ENCODE peak calls at places on chromosomes 11 and 22, in nine cellular contexts. B is stimulated activated CD4-positive, alpha-beta T cell treated with anti-CD3 and anti-CD28 coated beads, Interleukin-2, amount 100 ng/mL, for 48 hours; U is occipital lobe; C is NCI-H146; N is effector CD4-positive, alpha-beta T cell; Z is osteoblast; M is left ventricle myocardium inferior; Y is HFF-Myc; L is thoracic aorta. V is an unnamed sample.
A peak's percentile ranks its signal among the peaks of the same experiment; 100 is the strongest.

GRCh38 chr22:20418211-20418788 is 19.3 kb downstream of the SCARF2 start:
- DNase-seq in B (peak; percentile 68), U (peak; percentile 73), C (peak; percentile 69), N (peak; percentile 67), Z (peak; percentile 98), M (peak; percentile 84), Y (no peak), L (no peak), V (peak; percentile 61)

GRCh38 chr22:20550851-20551744 is 43.7 kb downstream of the MED15 start:
- DNase-seq in B (peak; percentile 59), U (peak; percentile 54), C (no peak), N (peak; percentile 58), Z (peak; percentile 94), M (no peak), Y (no peak), L (no peak), V (no peak)

GRCh38 chr11:64759722-64760719 is at the start of gene PYGM:
- DNase-seq in B (no peak), U (no peak), C (no peak), N (no peak), Z (peak; percentile 94), M (peak; percentile 89), Y (no peak), L (peak; percentile 70), V (no peak)

GRCh38 chr11:115848614-115849013 is 344.4 kb upstream of the CADM1 start:
- DNase-seq in B (no peak), U (no peak), C (no peak), N (no peak), Z (no peak), M (no peak), Y (no peak), L (no peak), V (no peak)

GRCh38 chr11:62600367-62601113 is 1.1 kb downstream of the MTA2 start:
- DNase-seq in B (no peak), U (no peak), C (peak; percentile 34), N (no peak), Z (peak; percentile 50), M (no peak), Y (no peak), L (no peak), V (no peak)

GRCh38 chr22:26021516-26021915 is 147.7 kb upstream of the SEZ6L start:
- DNase-seq in B (no peak), U (no peak), C (no peak), N (no peak), Z (no peak), M (no peak), Y (no peak), L (no peak), V (no peak)

GRCh38 chr11:70359806-70360205 is 38.5 kb upstream of the CTTN start:
- DNase-seq in B (no peak), U (no peak), C (no peak), N (no peak), Z (no peak), M (no peak), Y (no peak), L (no peak), V (no peak)

GRCh38 chr11:45773271-45774022 is 31.5 kb upstream of the SLC35C1 start:
- DNase-seq in B (no peak), U (no peak), C (no peak), N (no peak), Z (no peak), M (no peak), Y (no peak), L (no peak), V (no peak)

GRCh38 chr11:63504933-63505586 is 824 bp upstream of the LGALS12 start:
- DNase-seq in B (no peak), U (no peak), C (no peak), N (no peak), Z (no peak), M (peak; percentile 64), Y (no peak), L (no peak), V (no peak)

GRCh38 chr22:16955678-16956210 is 52.3 kb downstream of the GAB4 start:
- DNase-seq in B (no peak), U (no peak), C (peak; percentile 2), N (no peak), Z (no peak), M (no peak), Y (no peak), L (no peak), V (peak; percentile 6)

GRCh38 chr11:69075421-69076128 is 26.8 kb downstream of the TPCN2 start:
- DNase-seq in B (no peak), U (peak; percentile 51), C (no peak), N (no peak), Z (peak; percentile 99), M (peak; percentile 79), Y (peak; percentile 82), L (peak; percentile 51), V (no peak)

GRCh38 chr11:86243377-86243776 is 1.2 kb upstream of the EED start:
- DNase-seq in B (no peak), U (no peak), C (no peak), N (no peak), Z (no peak), M (no peak), Y (no peak), L (no peak), V (no peak)

GRCh38 chr22:30923168-30923900 is 45.2 kb downstream of the MORC2 start:
- DNase-seq in B (no peak), U (no peak), C (no peak), N (no peak), Z (no peak), M (no peak), Y (no peak), L (no peak), V (no peak)

GRCh38 chr11:75365711-75366181 is 14.3 kb upstream of the ARRB1 start:
- DNase-seq in B (no peak), U (no peak), C (no peak), N (no peak), Z (no peak), M (no peak), Y (peak; percentile 62), L (no peak), V (no peak)

GRCh38 chr11:69122642-69123431 is 32.9 kb upstream of the SMIM38 start:
- DNase-seq in B (peak; percentile 61), U (no peak), C (peak; percentile 54), N (peak; percentile 13), Z (peak; percentile 98), M (peak; percentile 71), Y (peak; percentile 43), L (peak; percentile 33), V (no peak)

GRCh38 chr11:19276859-19277808 is 36.4 kb upstream of the E2F8 start:
- DNase-seq in B (no peak), U (no peak), C (no peak), N (no peak), Z (no peak), M (no peak), Y (no peak), L (no peak), V (no peak)

GRCh38 chr11:67409261-67409666 is 5.4 kb downstream of the TBC1D10C start:
- DNase-seq in B (peak; percentile 60), U (no peak), C (no peak), N (peak; percentile 63), Z (no peak), M (no peak), Y (no peak), L (no peak), V (no peak)

GRCh38 chr11:2775083-2775625 is 75.4 kb upstream of the KCNQ1OT1 start:
- DNase-seq in B (no peak), U (no peak), C (no peak), N (peak; percentile 1), Z (peak; percentile 60), M (no peak), Y (no peak), L (no peak), V (no peak)

GRCh38 chr11:71106671-71107070 is 145.7 kb downstream of the SHANK2 start:
- DNase-seq in B (no peak), U (no peak), C (no peak), N (no peak), Z (no peak), M (no peak), Y (no peak), L (no peak), V (no peak)

GRCh38 chr11:69091638-69092165 is 43.0 kb downstream of the TPCN2 start:
- DNase-seq in B (no peak), U (no peak), C (no peak), N (no peak), Z (no peak), M (no peak), Y (no peak), L (no peak), V (no peak)

GRCh38 chr22:37173709-37174108 is 14.3 kb downstream of the C1QTNF6 start:
- DNase-seq in B (no peak), U (no peak), C (no peak), N (no peak), Z (peak; percentile 68), M (peak; percentile 47), Y (no peak), L (no peak), V (no peak)

GRCh38 chr11:73760066-73760679 is 701 bp downstream of the RAB6A start:
- DNase-seq in B (no peak), U (no peak), C (peak; percentile 43), N (no peak), Z (peak; percentile 82), M (peak; percentile 50), Y (no peak), L (peak; percentile 6), V (no peak)

GRCh38 chr11:13954591-13954990 is 7.9 kb upstream of the SPON1 start:
- DNase-seq in B (no peak), U (no peak), C (no peak), N (no peak), Z (no peak), M (no peak), Y (no peak), L (no peak), V (no peak)

GRCh38 chr22:38706101-38706884 is 549 bp downstream of the GTPBP1 start:
- DNase-seq in B (peak; percentile 19), U (no peak), C (peak; percentile 48), N (peak; percentile 12), Z (peak; percentile 89), M (peak; percentile 39), Y (no peak), L (no peak), V (no peak)

GRCh38 chr11:13229136-13229535 is 48.5 kb upstream of the BMAL1 start:
- DNase-seq in B (no peak), U (no peak), C (no peak), N (no peak), Z (peak; percentile 37), M (no peak), Y (no peak), L (no peak), V (no peak)

GRCh38 chr22:47165338-47165931 is 403.0 kb downstream of the TBC1D22A start:
- DNase-seq in B (no peak), U (no peak), C (peak; percentile 47), N (no peak), Z (peak; percentile 62), M (no peak), Y (no peak), L (no peak), V (peak; percentile 62)

GRCh38 chr22:27019827-27020226 is 362.4 kb downstream of the MIAT start:
- DNase-seq in B (no peak), U (no peak), C (no peak), N (no peak), Z (no peak), M (no peak), Y (no peak), L (peak; percentile 18), V (no peak)

V was measured in COR-L47.